ENCODE peak calls at places on chromosome 5, in ten cellular contexts. J, V, Y, T, R, S, C, O, F and P are unnamed samples.

GRCh38 chr5:73796164-73797141 is 170.5 kb downstream of the ARHGEF28 start:
- DNase-seq in V (peak), F (no peak), C (peak), J (no peak), S (peak), O (no peak), Y (peak), T (peak), R (no peak), P (peak)

GRCh38 chr5:173242675-173243085 is 7.7 kb upstream of the NKX2-5 start:
- DNase-seq in C (no peak), V (peak), F (no peak), S (no peak), O (no peak), T (no peak), J (no peak), R (no peak), Y (no peak), P (no peak)

GRCh38 chr5:139419793-139420192 is 15.9 kb upstream of the SPATA24 start:
- DNase-seq in J (no peak), C (no peak), V (no peak), Y (no peak), F (no peak), O (no peak), R (no peak), S (no peak), T (no peak), P (no peak)

GRCh38 chr5:73858786-73859185 is 232.8 kb downstream of the ARHGEF28 start:
- DNase-seq in C (no peak), J (no peak), Y (no peak), F (no peak), V (no peak), T (no peak), R (no peak), S (no peak), O (no peak), P (no peak)

GRCh38 chr5:142828797-142829535 is 58.8 kb downstream of the ARHGAP26 start:
- DNase-seq in S (no peak), V (peak), Y (no peak), C (no peak), O (no peak), T (no peak), J (no peak), R (no peak), F (no peak), P (no peak)

GRCh38 chr5:41763537-41763936 is 106.7 kb downstream of the OXCT1 start:
- DNase-seq in O (no peak), Y (no peak), F (no peak), C (no peak), S (peak), R (no peak), J (no peak), V (no peak), T (no peak), P (no peak)

GRCh38 chr5:68544656-68545565 is 329.4 kb downstream of the PIK3R1 start:
- DNase-seq in O (no peak), V (no peak), F (no peak), S (no peak), J (peak), C (no peak), Y (no peak), T (peak), R (no peak), P (no peak)

GRCh38 chr5:143841446-143841845 is 29.5 kb downstream of the HMHB1 start:
- DNase-seq in V (no peak), S (no peak), C (no peak), F (no peak), T (no peak), J (no peak), O (no peak), R (no peak), Y (no peak), P (no peak)

GRCh38 chr5:106121972-106122605 is 1548.6 kb downstream of the EFNA5 start:
- DNase-seq in Y (peak), C (peak), F (peak), O (no peak), V (no peak), S (peak), R (no peak), T (peak), J (no peak), P (no peak)

GRCh38 chr5:81633916-81634315 is 117.0 kb downstream of the SSBP2 start:
- DNase-seq in S (no peak), Y (no peak), C (no peak), V (no peak), O (no peak), F (no peak), R (no peak), J (no peak), T (no peak), P (no peak)

GRCh38 chr5:163822548-163822947 is 317.1 kb downstream of the MAT2B start:
- DNase-seq in Y (no peak), T (no peak), F (no peak), J (no peak), V (no peak), R (no peak), C (no peak), O (no peak), S (no peak), P (no peak)

GRCh38 chr5:174532453-174533126 is 191.8 kb upstream of the MSX2 start:
- DNase-seq in J (peak), Y (peak), C (peak), S (peak), F (no peak), T (peak), V (peak), O (no peak), R (no peak), P (peak)

GRCh38 chr5:2726366-2726765 is 25.1 kb downstream of the IRX2 start:
- DNase-seq in J (no peak), R (no peak), O (no peak), F (no peak), C (no peak), V (no peak), T (no peak), Y (no peak), S (no peak), P (no peak)

GRCh38 chr5:88256872-88257271 is 11.8 kb downstream of the TMEM161B start:
- DNase-seq in T (no peak), Y (no peak), F (no peak), C (no peak), V (no peak), S (no peak), J (no peak), O (no peak), R (no peak), P (no peak)

GRCh38 chr5:180193749-180194375 is 15.1 kb downstream of the RASGEF1C start:
- DNase-seq in Y (no peak), T (no peak), F (no peak), O (no peak), C (no peak), V (no peak), J (no peak), S (no peak), R (no peak), P (no peak)

GRCh38 chr5:115415143-115415491 is 118.7 kb upstream of the CCDC112 start:
- DNase-seq in J (peak), R (no peak), S (peak), T (peak), Y (no peak), C (no peak), F (no peak), O (no peak), V (no peak), P (no peak)